ENCODE peak calls at places on chromosomes 11 and 22, in eight cellular contexts. Y is NB4, N is left colon, G is coronary artery, S is gastrocnemius medialis, U is cardiac fibroblast, V is KG1, X is AG10803. M is an unnamed sample.

GRCh38 chr11:19952101-19952605 is 208.1 kb downstream of the DBX1 start:
- DNase-seq in V (no peak), U (no peak), N (no peak), G (no peak), Y (no peak), X (no peak), S (no peak), M (peak; percentile 78)

GRCh38 chr11:126431401-126432064 is 76.0 kb downstream of the ST3GAL4 start:
- DNase-seq in V (no peak), U (peak; percentile 80), N (peak; percentile 89), Y (no peak), S (peak; percentile 24), G (no peak), X (peak; percentile 88), M (peak; percentile 81)

GRCh38 chr11:125022551-125022950 is 40.6 kb upstream of the SLC37A2 start:
- DNase-seq in N (no peak), Y (no peak), X (peak; percentile 34), U (peak; percentile 33), V (no peak), G (no peak), S (no peak), M (no peak)

GRCh38 chr11:70944141-70944540 is 308.2 kb downstream of the SHANK2 start:
- DNase-seq in U (no peak), G (no peak), V (no peak), S (no peak), N (no peak), X (no peak), Y (no peak), M (no peak)

GRCh38 chr22:38028344-38029130 is 28.7 kb upstream of the PICK1 start:
- DNase-seq in U (no peak), Y (no peak), G (no peak), X (no peak), N (no peak), S (no peak), V (no peak), M (no peak)

GRCh38 chr11:72826942-72827480 is 12.8 kb downstream of the ATG16L2 start:
- DNase-seq in V (no peak), G (no peak), U (no peak), S (no peak), Y (no peak), N (no peak), X (no peak), M (no peak)

GRCh38 chr22:17841836-17842235 is 67.6 kb upstream of the BID start:
- DNase-seq in N (no peak), Y (no peak), V (no peak), U (no peak), S (no peak), G (no peak), X (no peak), M (no peak)

GRCh38 chr11:87719311-87720073 is 455.8 kb downstream of the RAB38 start:
- DNase-seq in Y (no peak), U (peak; percentile 2), G (no peak), X (peak; percentile 4), S (no peak), N (no peak), V (no peak), M (peak; percentile 15)

GRCh38 chr11:123351375-123351774 is 78.7 kb upstream of the GRAMD1B start:
- DNase-seq in X (no peak), G (no peak), N (no peak), S (no peak), U (no peak), V (no peak), Y (no peak), M (no peak)

M was measured in lung microvascular endothelial cell.